ENCODE peak calls at places on chromosomes 4 and X, in six cellular contexts. One of them, this sample, is unnamed.

GRCh38 chrX:104156630-104157529 is at the start of gene SLC25A53:
- DNase-seq in heart left ventricle: peak; percentile 84
- DNase-seq in IMR-90: peak; percentile 71
- DNase-seq in uterus: peak; percentile 75
- DNase-seq in kidney: peak; percentile 90
- DNase-seq in body of pancreas: peak; percentile 75
- DNase-seq in this sample: peak; percentile 20

GRCh38 chrX:118603981-118604380 is 108.4 kb downstream of the DOCK11 start:
- DNase-seq in IMR-90: peak; percentile 61
- DNase-seq in uterus: peak; percentile 42
- DNase-seq in body of pancreas: peak; percentile 57
- DNase-seq in kidney: no peak
- DNase-seq in heart left ventricle: peak; percentile 22
- DNase-seq in this sample: peak; percentile 10

GRCh38 chrX:56800801-56801200 is 71.8 kb downstream of the NBDY start:
- DNase-seq in kidney: no peak
- DNase-seq in body of pancreas: no peak
- DNase-seq in uterus: no peak
- DNase-seq in heart left ventricle: no peak
- DNase-seq in IMR-90: no peak
- DNase-seq in this sample: no peak

GRCh38 chrX:119757979-119758681 is at the start of gene SOWAHD:
- DNase-seq in IMR-90: no peak
- DNase-seq in body of pancreas: peak; percentile 26
- DNase-seq in uterus: no peak
- DNase-seq in heart left ventricle: peak; percentile 40
- DNase-seq in kidney: peak; percentile 77
- DNase-seq in this sample: no peak

GRCh38 chr4:5693871-5694270 is 14.5 kb downstream of the EVC2 start:
- DNase-seq in uterus: no peak
- DNase-seq in body of pancreas: no peak
- DNase-seq in kidney: no peak
- DNase-seq in heart left ventricle: no peak
- DNase-seq in IMR-90: peak; percentile 28
- DNase-seq in this sample: no peak

GRCh38 chr4:124711469-124712416 is 789 bp downstream of the ANKRD50 start:
- DNase-seq in heart left ventricle: peak; percentile 30
- DNase-seq in uterus: peak; percentile 38
- DNase-seq in body of pancreas: peak; percentile 44
- DNase-seq in IMR-90: peak; percentile 79
- DNase-seq in kidney: no peak
- DNase-seq in this sample: peak; percentile 32

GRCh38 chrX:134512566-134512965 is 52.6 kb downstream of the HPRT1 start:
- DNase-seq in heart left ventricle: no peak
- DNase-seq in body of pancreas: no peak
- DNase-seq in uterus: no peak
- DNase-seq in kidney: no peak
- DNase-seq in IMR-90: peak; percentile 89
- DNase-seq in this sample: peak; percentile 61

GRCh38 chrX:9867753-9868152 is 81.5 kb downstream of the SHROOM2 start:
- DNase-seq in IMR-90: peak; percentile 62
- DNase-seq in uterus: no peak
- DNase-seq in kidney: no peak
- DNase-seq in body of pancreas: no peak
- DNase-seq in heart left ventricle: no peak
- DNase-seq in this sample: no peak

GRCh38 chr4:37693450-37694190 is 7.4 kb upstream of the RELL1 start:
- DNase-seq in uterus: no peak
- DNase-seq in kidney: no peak
- DNase-seq in IMR-90: peak; percentile 97
- DNase-seq in body of pancreas: no peak
- DNase-seq in heart left ventricle: no peak
- DNase-seq in this sample: peak; percentile 84

GRCh38 chr4:52837716-52838558 is 24.2 kb upstream of the RASL11B start:
- DNase-seq in body of pancreas: peak; percentile 41
- DNase-seq in heart left ventricle: no peak
- DNase-seq in kidney: no peak
- DNase-seq in uterus: no peak
- DNase-seq in IMR-90: peak; percentile 66
- DNase-seq in this sample: no peak

GRCh38 chrX:113594504-113594903 is 753.9 kb upstream of the AMOT start:
- DNase-seq in IMR-90: no peak
- DNase-seq in kidney: no peak
- DNase-seq in heart left ventricle: no peak
- DNase-seq in body of pancreas: no peak
- DNase-seq in uterus: no peak
- DNase-seq in this sample: no peak

GRCh38 chrX:20947411-20947912 is 426.8 kb upstream of the CNKSR2 start:
- DNase-seq in body of pancreas: no peak
- DNase-seq in IMR-90: no peak
- DNase-seq in uterus: no peak
- DNase-seq in heart left ventricle: no peak
- DNase-seq in kidney: no peak
- DNase-seq in this sample: no peak

GRCh38 chr4:81838586-81838985 is 366.9 kb upstream of the RASGEF1B start:
- DNase-seq in body of pancreas: no peak
- DNase-seq in heart left ventricle: no peak
- DNase-seq in IMR-90: no peak
- DNase-seq in uterus: no peak
- DNase-seq in kidney: no peak
- DNase-seq in this sample: no peak

GRCh38 chrX:150094996-150095395 is 156.7 kb upstream of the EOLA2 start:
- DNase-seq in kidney: no peak
- DNase-seq in body of pancreas: no peak
- DNase-seq in uterus: no peak
- DNase-seq in heart left ventricle: no peak
- DNase-seq in IMR-90: no peak
- DNase-seq in this sample: no peak

GRCh38 chrX:140943513-140943912 is 58.9 kb upstream of the SPANXB1 start:
- DNase-seq in body of pancreas: no peak
- DNase-seq in IMR-90: no peak
- DNase-seq in uterus: no peak
- DNase-seq in heart left ventricle: no peak
- DNase-seq in kidney: no peak
- DNase-seq in this sample: no peak

DNA sequence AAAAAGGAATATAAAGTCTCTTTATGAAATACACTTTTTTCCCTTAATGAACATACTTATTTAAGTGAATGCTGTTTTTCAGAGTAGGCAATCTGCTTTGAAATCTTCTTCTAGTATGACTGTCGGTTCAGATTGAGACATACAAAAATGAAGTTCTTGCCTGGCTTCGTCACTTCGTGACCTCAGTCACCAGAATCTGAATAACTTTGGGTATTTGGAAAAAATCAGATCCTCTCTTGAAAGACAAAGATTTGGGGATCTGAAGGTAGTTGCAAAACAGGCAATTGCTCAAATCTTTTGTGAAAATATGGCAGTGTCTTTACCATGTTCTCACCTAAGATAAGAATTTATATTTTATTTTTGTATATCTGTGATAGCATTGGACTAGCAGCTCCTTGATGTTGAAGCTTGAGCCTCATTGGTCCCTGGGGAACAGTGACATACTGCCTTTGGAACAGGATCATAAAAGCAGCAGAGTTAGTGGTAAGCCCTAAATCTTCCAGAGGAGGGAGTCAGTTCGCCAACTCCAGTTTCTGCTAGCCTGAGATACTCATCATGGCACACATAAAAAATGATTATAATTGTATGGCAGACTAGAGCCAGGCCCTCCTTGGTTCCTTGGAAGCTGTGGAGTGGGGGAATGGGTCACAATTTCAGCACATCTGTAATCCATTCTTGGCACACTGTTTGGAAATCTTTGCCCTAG is 4.9 kb downstream of the ARFIP1 start:
- DNase-seq in IMR-90: peak; percentile 40
- DNase-seq in heart left ventricle: no peak
- DNase-seq in uterus: no peak
- DNase-seq in kidney: no peak
- DNase-seq in body of pancreas: no peak
- DNase-seq in this sample: no peak
- TF ChIP-seq CTCF in IMR-90: peak; percentile 18
- TF ChIP-seq CTCF in heart left ventricle: no peak
- TF ChIP-seq CTCF in uterus: peak; percentile 9
- TF ChIP-seq CTCF in kidney: no peak
- TF ChIP-seq CTCF in body of pancreas: no peak
- TF ChIP-seq CTCF in this sample: peak; percentile 15

DNA sequence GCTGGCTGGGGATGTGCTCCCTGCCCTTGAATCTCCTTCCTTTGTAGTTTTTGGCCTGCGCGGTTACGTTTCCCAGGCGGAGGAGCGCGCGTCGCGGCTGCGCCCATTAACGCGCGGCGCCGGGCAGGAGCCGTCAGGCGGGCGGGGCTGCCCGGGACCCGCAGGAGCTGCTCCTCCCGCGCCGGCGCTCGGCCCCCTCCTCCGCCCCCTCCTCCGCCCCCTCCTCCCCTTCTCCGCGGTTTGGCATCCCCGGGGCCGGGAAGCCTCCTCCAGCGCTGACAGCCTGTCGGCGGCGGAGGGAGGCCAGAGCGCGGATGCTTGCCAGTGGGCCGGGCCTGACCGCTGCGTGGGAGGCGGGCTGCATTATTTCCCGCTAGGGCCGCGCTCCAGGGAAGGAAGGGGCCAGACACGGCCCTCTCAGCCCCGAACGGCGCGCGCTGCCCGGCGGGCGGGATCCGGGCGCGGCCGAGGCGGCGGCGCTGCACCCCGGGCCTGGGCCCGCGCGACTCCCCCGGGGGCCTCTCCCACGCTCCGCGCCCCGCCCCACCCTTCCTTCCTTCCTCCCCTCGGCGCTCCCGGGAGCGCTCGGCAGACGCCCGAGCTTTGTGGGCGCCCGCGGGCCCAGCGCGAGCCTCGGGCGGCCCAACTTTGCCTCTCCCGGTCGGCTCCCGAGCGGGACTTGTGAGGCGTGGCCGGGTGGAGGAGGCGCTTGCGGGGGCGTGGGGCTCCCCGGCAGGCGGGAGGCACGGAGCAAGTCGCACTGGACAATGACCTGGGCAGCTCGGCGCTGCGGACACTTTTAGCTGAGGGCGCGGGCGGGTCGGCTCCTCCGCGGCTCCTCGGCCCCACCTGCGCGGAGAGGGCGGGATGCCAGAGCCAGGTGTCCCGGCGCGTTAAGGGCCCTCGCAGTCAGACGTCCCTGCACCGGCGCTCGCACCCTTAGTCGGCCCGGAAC is at the start of gene DCLK2:
- DNase-seq in heart left ventricle: peak; percentile 90
- DNase-seq in IMR-90: peak; percentile 87
- DNase-seq in body of pancreas: peak; percentile 59
- DNase-seq in kidney: peak; percentile 91
- DNase-seq in uterus: peak; percentile 85
- DNase-seq in this sample: peak; percentile 76
- H3K27ac ChIP-seq in heart left ventricle: peak within 1 kb of the TSS; percentile 83
- H3K27ac ChIP-seq in IMR-90: peak within 1 kb of the TSS; percentile 81
- H3K27ac ChIP-seq in body of pancreas: peak within 1 kb of the TSS; percentile 85
- H3K27ac ChIP-seq in kidney: peak within 1 kb of the TSS; percentile 44
- H3K27ac ChIP-seq in uterus: peak within 1 kb of the TSS; percentile 90
- H3K27ac ChIP-seq in this sample: peak within 1 kb of the TSS; percentile 68

DNA sequence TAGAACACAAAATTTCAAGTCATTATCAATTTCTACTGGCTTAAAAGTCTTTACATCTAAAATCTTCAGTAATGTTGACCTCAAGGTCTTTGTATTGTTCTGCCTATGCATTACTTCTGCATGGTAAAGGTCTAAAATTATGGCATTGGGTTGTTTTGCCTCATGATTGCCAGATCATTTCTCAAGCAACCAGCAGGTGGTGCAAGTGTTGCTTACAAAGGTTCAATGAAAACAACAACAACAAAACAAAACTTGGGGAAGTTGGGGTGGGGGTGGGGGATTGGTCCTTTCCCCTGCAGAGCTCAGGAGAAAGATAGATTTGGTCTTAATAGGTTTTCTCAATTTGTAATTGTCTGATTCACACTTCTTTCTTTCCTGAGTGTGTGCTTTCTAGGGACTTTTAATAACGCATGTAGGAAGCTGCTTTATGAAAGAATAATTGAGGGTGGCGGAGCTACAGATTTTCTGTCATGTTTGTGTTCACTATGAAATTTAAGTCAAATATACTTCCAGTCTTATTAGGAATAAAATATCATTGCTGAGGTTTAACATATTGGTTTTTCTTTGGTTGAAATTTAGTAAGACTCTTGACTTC is 145.1 kb downstream of the COL4A5 start:
- DNase-seq in body of pancreas: peak; percentile 10
- DNase-seq in IMR-90: no peak
- DNase-seq in kidney: no peak
- DNase-seq in heart left ventricle: no peak
- DNase-seq in uterus: no peak
- DNase-seq in this sample: no peak
- TF ChIP-seq CTCF in body of pancreas: no peak
- TF ChIP-seq CTCF in IMR-90: peak; percentile 12
- TF ChIP-seq CTCF in kidney: no peak
- TF ChIP-seq CTCF in heart left ventricle: no peak
- TF ChIP-seq CTCF in uterus: no peak
- TF ChIP-seq CTCF in this sample: peak; percentile 23

DNA sequence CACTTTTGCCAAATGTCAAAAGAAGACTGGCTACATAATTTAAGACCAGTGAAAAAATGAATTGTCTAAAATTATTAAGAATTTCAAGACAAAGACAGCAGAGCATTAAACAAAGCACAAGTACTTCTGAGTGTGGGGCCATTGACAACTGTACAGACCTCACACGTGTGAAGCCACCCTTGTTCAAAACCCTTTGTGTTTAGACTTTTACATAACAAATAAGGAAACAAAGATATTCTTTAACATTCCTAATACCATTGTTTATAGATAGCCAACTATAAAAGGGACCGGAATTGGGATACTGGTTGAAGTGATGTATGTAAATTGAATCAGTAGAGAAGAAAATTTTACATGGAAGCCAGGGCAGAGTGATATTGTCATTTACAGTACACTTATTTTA is 624.2 kb downstream of the PCDH18 start:
- DNase-seq in IMR-90: no peak
- DNase-seq in uterus: no peak
- DNase-seq in heart left ventricle: no peak
- DNase-seq in kidney: no peak
- DNase-seq in body of pancreas: no peak
- DNase-seq in this sample: no peak
- H3K27ac ChIP-seq in IMR-90: no peak overlapping the region
- H3K27ac ChIP-seq in uterus: no peak overlapping the region
- H3K27ac ChIP-seq in heart left ventricle: no peak overlapping the region
- H3K27ac ChIP-seq in kidney: no peak overlapping the region
- H3K27ac ChIP-seq in body of pancreas: no peak overlapping the region
- H3K27ac ChIP-seq in this sample: no peak overlapping the region

DNA sequence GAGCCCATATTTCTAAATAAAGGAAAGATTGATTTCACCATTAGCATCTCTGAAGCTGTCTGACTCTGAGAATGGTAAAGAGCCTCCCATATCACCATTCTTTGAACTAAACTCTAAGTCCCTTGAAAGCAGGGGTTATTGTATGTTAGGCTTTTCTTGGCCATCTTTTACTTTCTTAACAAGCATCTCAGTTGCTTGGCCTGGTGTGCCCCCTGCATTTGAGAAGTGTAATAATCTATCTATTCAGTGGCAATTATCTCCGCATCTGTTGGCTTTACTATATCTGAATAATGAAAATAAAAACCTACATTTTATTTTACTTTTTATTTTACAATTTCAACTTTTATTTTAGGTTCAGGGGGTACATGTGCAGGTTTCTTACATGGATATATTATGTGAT is 128.3 kb upstream of the ARMCX2 start:
- DNase-seq in body of pancreas: no peak
- DNase-seq in IMR-90: no peak
- DNase-seq in kidney: no peak
- DNase-seq in uterus: no peak
- DNase-seq in heart left ventricle: no peak
- DNase-seq in this sample: no peak
- TF ChIP-seq CTCF in body of pancreas: no peak
- TF ChIP-seq CTCF in IMR-90: no peak
- TF ChIP-seq CTCF in kidney: no peak
- TF ChIP-seq CTCF in uterus: no peak
- TF ChIP-seq CTCF in heart left ventricle: no peak
- TF ChIP-seq CTCF in this sample: no peak

This sample was measured in AG04450.